ENCODE peak calls at places on chromosomes 1 and 21, in four cellular contexts. H, W, Q and I are unnamed samples. For H3K9me3, the result is how much of the 10 kb centered on the place peaks cover.

GRCh38 chr1:39359028-39359570 is 132.3 kb upstream of the BMP8A start:
- DNase-seq in H (no peak), W (no peak), Q (peak), I (peak)

GRCh38 chr1:227542153-227543120 is 20.9 kb upstream of the ZNF678 start:
- DNase-seq in H (peak), W (peak), Q (peak), I (peak)

GRCh38 chr1:174999926-175000696 is at the start of gene CACYBP:
- DNase-seq in H (peak), W (no peak), Q (peak), I (peak)

GRCh38 chr1:156963621-156964020 is 43.2 kb downstream of the LRRC71 start:
- DNase-seq in H (no peak), W (peak), Q (peak), I (no peak)

GRCh38 chr1:53728702-53729535 is 10.0 kb downstream of the GLIS1 start:
- DNase-seq in H (no peak), W (no peak), Q (no peak), I (no peak)

GRCh38 chr1:85582687-85583354 is 2.3 kb downstream of the CCN1 start:
- DNase-seq in H (peak), W (no peak), Q (no peak), I (no peak)

GRCh38 chr1:40901886-40902633 is 39.9 kb upstream of the CITED4 start:
- DNase-seq in H (peak), W (no peak), Q (no peak), I (no peak)

GRCh38 chr1:10890391-10891073 is 94.1 kb upstream of the CASZ1 start:
- DNase-seq in H (peak), W (no peak), Q (no peak), I (no peak)

GRCh38 chr1:39673215-39673614 is 1.3 kb upstream of the NT5C1A start:
- DNase-seq in H (no peak), W (no peak), Q (no peak), I (no peak)

GRCh38 chr1:65308781-65309316 is 494 bp upstream of the DNAJC6 start:
- DNase-seq in H (no peak), W (no peak), Q (no peak), I (no peak)

GRCh38 chr1:162916407-162916806 is 55.4 kb upstream of the CCDC190 start:
- DNase-seq in H (peak), W (no peak), Q (no peak), I (no peak)

GRCh38 chr1:175015243-175015642 is 8.0 kb downstream of the MRPS14 start:
- DNase-seq in H (no peak), W (no peak), Q (no peak), I (no peak)

GRCh38 chr1:231357831-231358354 is 19.8 kb downstream of the SPRTN start:
- DNase-seq in H (peak), W (no peak), Q (peak), I (peak)

GRCh38 chr1:215568287-215568692 is 1.2 kb downstream of the KCTD3 start:
- DNase-seq in H (no peak), W (no peak), Q (peak), I (no peak)

GRCh38 chr1:1071486-1072298 is 2.4 kb downstream of the RNF223 start:
- DNase-seq in H (no peak), W (no peak), Q (no peak), I (no peak)

GRCh38 chr1:39990428-39990827 is 35.5 kb downstream of the MFSD2A start:
- DNase-seq in H (peak), W (no peak), Q (no peak), I (no peak)

GRCh38 chr1:167984886-167985489 is 48.1 kb upstream of the MPC2 start:
- DNase-seq in H (peak), W (no peak), Q (no peak), I (no peak)

GRCh38 chr1:43525995-43526394 is 4.7 kb upstream of the PTPRF start:
- DNase-seq in H (peak), W (no peak), Q (no peak), I (no peak)

GRCh38 chr1:7621334-7622219 is 149.5 kb upstream of the VAMP3 start:
- DNase-seq in H (no peak), W (peak), Q (peak), I (no peak)

GRCh38 chr1:94698759-94699502 is 121.2 kb upstream of the SLC44A3 start:
- DNase-seq in H (no peak), W (no peak), Q (no peak), I (no peak)

GRCh38 chr1:215523128-215523861 is 43.8 kb upstream of the KCTD3 start:
- DNase-seq in H (no peak), W (no peak), Q (no peak), I (no peak)

GRCh38 chr1:220874201-220874655 is 5.0 kb upstream of the HLX start:
- DNase-seq in H (no peak), W (no peak), Q (peak), I (no peak)

GRCh38 chr1:208577381-208577905 is 333.3 kb upstream of the PLXNA2 start:
- DNase-seq in H (no peak), W (no peak), Q (no peak), I (no peak)

GRCh38 chr1:212688338-212689047 is 11.1 kb downstream of the BATF3 start:
- DNase-seq in H (no peak), W (no peak), Q (no peak), I (no peak)

GRCh38 chr1:182245040-182245439 is 146.6 kb downstream of the GLUL start:
- DNase-seq in H (no peak), W (no peak), Q (no peak), I (no peak)

GRCh38 chr1:42137766-42138165 is 15.4 kb upstream of the GUCA2B start:
- DNase-seq in H (no peak), W (no peak), Q (no peak), I (no peak)

GRCh38 chr1:222973561-222973960 is 158.7 kb downstream of the DISP1 start:
- DNase-seq in H (no peak), W (no peak), Q (no peak), I (no peak)

GRCh38 chr1:221708076-221708571 is 33.8 kb downstream of the DUSP10 start:
- DNase-seq in H (peak), W (no peak), Q (no peak), I (no peak)

GRCh38 chr1:74767490-74767889 is 34.5 kb downstream of the TYW3 start:
- DNase-seq in H (peak), W (no peak), Q (no peak), I (no peak)

GRCh38 chr21:27104749-27105439 is 138.0 kb upstream of the ADAMTS5 start:
- DNase-seq in H (peak), W (no peak), Q (no peak), I (no peak)

GRCh38 chr1:71345491-71345890 is 264.7 kb upstream of the ZRANB2 start:
- DNase-seq in H (no peak), W (no peak), Q (no peak), I (no peak)

GRCh38 chr1:71339238-71339637 is 258.4 kb upstream of the ZRANB2 start:
- DNase-seq in H (peak), W (no peak), Q (no peak), I (no peak)

GRCh38 chr1:71343686-71344416 is 263.0 kb upstream of the ZRANB2 start:
- DNase-seq in H (peak), W (no peak), Q (no peak), I (no peak)
- H3K9me3 ChIP-seq in H (under half), W (under half), Q (under half), I (under half)

DNA sequence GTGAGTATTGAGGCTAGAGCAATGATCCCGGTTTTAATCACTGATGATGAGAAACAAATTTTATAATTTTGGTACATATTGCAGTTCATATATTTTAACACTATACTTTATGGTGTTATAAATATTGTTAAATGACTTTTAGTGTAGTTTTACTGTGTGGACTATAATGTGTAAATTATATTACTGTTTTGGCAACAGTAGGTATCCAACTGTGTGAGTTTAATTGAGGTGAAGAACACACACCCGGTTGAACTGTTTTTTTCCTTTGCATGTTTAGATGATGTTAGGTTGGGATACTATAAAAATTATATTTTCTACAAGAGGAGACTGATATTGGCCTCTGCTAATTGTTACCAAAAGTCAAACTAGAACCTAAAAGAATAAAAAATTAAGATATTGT is 166.5 kb downstream of the SDCCAG8 start:
- DNase-seq in H (no peak), W (no peak), Q (no peak), I (no peak)
- H3K4me3 ChIP-seq in H (no peak), W (no peak), Q (no peak), I (no peak)

GRCh38 chr1:202241376-202242079 is 47.9 kb downstream of the LGR6 start:
- DNase-seq in H (peak), W (no peak), Q (no peak), I (peak)
- H3K27ac ChIP-seq in H (no peak), W (no peak), Q (no peak), I (no peak)

GRCh38 chr1:4062560-4062959 is 162.5 kb upstream of the C1orf174 start:
- DNase-seq in H (no peak), W (no peak), Q (no peak), I (peak)

GRCh38 chr1:4060850-4061249 is 160.8 kb upstream of the C1orf174 start:
- DNase-seq in H (no peak), W (no peak), Q (no peak), I (no peak)

GRCh38 chr1:4062992-4063391 is 162.9 kb upstream of the C1orf174 start:
- DNase-seq in H (no peak), W (no peak), Q (no peak), I (peak)

GRCh38 chr1:4061521-4062031 is 161.5 kb upstream of the C1orf174 start:
- DNase-seq in H (no peak), W (no peak), Q (no peak), I (peak)

DNA sequence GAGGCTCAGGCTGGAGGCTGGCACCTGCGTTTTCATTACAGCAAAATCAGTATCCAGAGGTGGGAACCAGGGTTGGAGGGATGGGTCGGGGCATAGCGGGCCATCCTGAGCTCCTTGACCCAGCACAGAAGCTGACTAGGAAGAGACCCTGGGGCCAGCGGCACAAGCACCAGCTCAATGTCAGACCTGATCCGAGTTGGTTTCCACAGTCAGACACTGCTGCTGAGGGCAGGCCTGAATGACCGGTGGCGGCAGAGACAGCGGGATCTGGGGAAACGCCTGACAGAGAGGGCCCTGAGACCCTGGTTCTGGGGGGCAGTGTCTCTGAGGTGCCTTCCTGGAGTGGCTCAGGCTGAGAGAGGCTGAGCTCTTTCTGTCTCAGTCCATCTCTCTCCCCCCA is 162.0 kb upstream of the C1orf174 start:
- DNase-seq in H (no peak), W (no peak), Q (no peak), I (no peak)
- H3K9me3 ChIP-seq in H (half or more), W (under half), Q (under half), I (under half)

GRCh38 chr1:21333824-21334213 is 43.6 kb upstream of the ECE1 start:
- DNase-seq in H (no peak), W (no peak), Q (no peak), I (no peak)
- H3K4me3 ChIP-seq in H (no peak), W (no peak), Q (no peak), I (no peak)

GRCh38 chr1:14970799-14971141 is 182.8 kb upstream of the TMEM51 start:
- DNase-seq in H (no peak), W (no peak), Q (no peak), I (no peak)

GRCh38 chr1:14972107-14972506 is 181.4 kb upstream of the TMEM51 start:
- DNase-seq in H (no peak), W (no peak), Q (peak), I (no peak)

GRCh38 chr1:14971201-14971600 is 182.3 kb upstream of the TMEM51 start:
- DNase-seq in H (no peak), W (no peak), Q (no peak), I (no peak)

GRCh38 chr1:14969006-14969405 is 184.5 kb upstream of the TMEM51 start:
- DNase-seq in H (no peak), W (no peak), Q (no peak), I (no peak)

DNA sequence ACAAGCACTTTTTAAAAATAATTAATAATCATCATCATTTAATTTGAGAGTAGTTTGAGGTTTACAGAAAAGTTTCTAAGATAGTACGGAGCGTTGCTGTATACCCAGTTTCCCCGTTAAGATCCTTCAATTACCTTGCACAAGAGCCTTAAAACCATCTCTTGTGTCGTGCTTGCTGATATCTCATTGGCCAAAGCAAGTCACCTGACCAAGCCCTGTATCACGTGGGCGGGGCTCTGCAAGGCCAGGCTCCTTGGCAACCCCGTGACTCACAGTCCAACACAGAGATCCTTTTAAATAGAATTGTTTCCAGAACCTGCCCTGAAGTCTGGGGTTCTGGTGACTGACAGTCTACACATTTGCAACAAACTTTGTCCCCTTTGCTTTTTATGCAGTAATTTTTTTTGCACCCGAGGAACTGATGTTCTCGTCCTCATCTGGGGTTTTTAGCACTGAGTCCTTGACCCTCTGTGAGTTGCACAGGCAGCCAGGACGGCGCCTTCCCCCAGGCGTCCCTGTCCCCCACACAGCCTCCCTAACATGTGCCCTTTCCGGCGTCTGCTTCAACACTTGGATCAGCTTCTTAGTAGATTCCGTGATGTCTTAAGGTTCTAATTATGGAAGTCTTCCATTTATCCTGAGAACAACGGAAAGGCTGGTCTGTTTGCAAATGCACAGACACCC is 183.3 kb upstream of the TMEM51 start:
- DNase-seq in H (peak), W (no peak), Q (peak), I (peak)
- H3K27ac ChIP-seq in H (peak), W (no peak), Q (peak), I (peak)

GRCh38 chr1:247184254-247184653 is 12.4 kb upstream of the ZNF124 start:
- DNase-seq in H (no peak), W (no peak), Q (no peak), I (no peak)
- H3K9me3 ChIP-seq in H (under half), W (half or more), Q (under half), I (under half)

GRCh38 chr21:43866233-43866632 is 1.2 kb downstream of the AGPAT3 start:
- DNase-seq in H (peak), W (no peak), Q (peak), I (no peak)
- H3K4me3 ChIP-seq in H (peak), W (peak), Q (peak), I (peak)

GRCh38 chr1:33902486-33903209 is 38.8 kb downstream of the HMGB4 start:
- DNase-seq in H (no peak), W (no peak), Q (no peak), I (no peak)
- H3K27ac ChIP-seq in H (no peak), W (no peak), Q (no peak), I (peak)